ENCODE peak calls at places on chromosomes 11 and 22, in ten cellular contexts. One of them, this sample, is unnamed.
A peak's percentile ranks its signal among the peaks of the same experiment; 100 is the strongest.

GRCh38 chr22:43553451-43554258 is 141.8 kb downstream of the MPPED1 start:
- DNase-seq in RWPE2: no peak
- DNase-seq in mucosa of descending colon: no peak
- DNase-seq in pancreas: no peak
- DNase-seq in BJ: no peak
- DNase-seq in PC-3: no peak
- DNase-seq in astrocyte of the spinal cord: no peak
- DNase-seq in GM20000: no peak
- DNase-seq in heart right ventricle: no peak
- DNase-seq in H1: peak; percentile 33
- DNase-seq in this sample: no peak

GRCh38 chr11:72675221-72675620 is 999 bp upstream of the PDE2A start:
- DNase-seq in pancreas: no peak
- DNase-seq in mucosa of descending colon: no peak
- DNase-seq in heart right ventricle: no peak
- DNase-seq in BJ: no peak
- DNase-seq in PC-3: no peak
- DNase-seq in GM20000: no peak
- DNase-seq in astrocyte of the spinal cord: no peak
- DNase-seq in RWPE2: no peak
- DNase-seq in H1: no peak
- DNase-seq in this sample: no peak

GRCh38 chr11:117179048-117179999 is 781 bp downstream of the SIDT2 start:
- DNase-seq in RWPE2: peak; percentile 47
- DNase-seq in heart right ventricle: peak; percentile 53
- DNase-seq in GM20000: peak; percentile 57
- DNase-seq in pancreas: peak; percentile 46
- DNase-seq in astrocyte of the spinal cord: peak; percentile 49
- DNase-seq in PC-3: peak; percentile 25
- DNase-seq in H1: no peak
- DNase-seq in mucosa of descending colon: peak; percentile 62
- DNase-seq in BJ: no peak
- DNase-seq in this sample: peak; percentile 42

GRCh38 chr11:45486461-45486860 is 179.0 kb downstream of the CHST1 start:
- DNase-seq in H1: no peak
- DNase-seq in heart right ventricle: no peak
- DNase-seq in mucosa of descending colon: no peak
- DNase-seq in RWPE2: peak; percentile 9
- DNase-seq in BJ: no peak
- DNase-seq in PC-3: no peak
- DNase-seq in astrocyte of the spinal cord: no peak
- DNase-seq in GM20000: no peak
- DNase-seq in pancreas: no peak
- DNase-seq in this sample: no peak

GRCh38 chr11:104883342-104883741 is 14.9 kb downstream of the CASP12 start:
- DNase-seq in pancreas: no peak
- DNase-seq in H1: no peak
- DNase-seq in GM20000: no peak
- DNase-seq in heart right ventricle: no peak
- DNase-seq in RWPE2: no peak
- DNase-seq in mucosa of descending colon: no peak
- DNase-seq in astrocyte of the spinal cord: no peak
- DNase-seq in BJ: no peak
- DNase-seq in PC-3: no peak
- DNase-seq in this sample: no peak

GRCh38 chr22:32055069-32055468 is 12.0 kb downstream of the SLC5A1 start:
- DNase-seq in heart right ventricle: no peak
- DNase-seq in pancreas: no peak
- DNase-seq in BJ: no peak
- DNase-seq in astrocyte of the spinal cord: no peak
- DNase-seq in PC-3: no peak
- DNase-seq in mucosa of descending colon: no peak
- DNase-seq in RWPE2: no peak
- DNase-seq in H1: no peak
- DNase-seq in GM20000: no peak
- DNase-seq in this sample: no peak

GRCh38 chr22:41479671-41480396 is 10.9 kb downstream of the ACO2 start:
- DNase-seq in PC-3: no peak
- DNase-seq in mucosa of descending colon: no peak
- DNase-seq in GM20000: no peak
- DNase-seq in heart right ventricle: no peak
- DNase-seq in RWPE2: no peak
- DNase-seq in H1: peak; percentile 61
- DNase-seq in BJ: no peak
- DNase-seq in astrocyte of the spinal cord: peak; percentile 92
- DNase-seq in pancreas: no peak
- DNase-seq in this sample: no peak

GRCh38 chr11:111406091-111406490 is 27.0 kb upstream of the POU2AF1 start:
- DNase-seq in PC-3: no peak
- DNase-seq in heart right ventricle: no peak
- DNase-seq in H1: no peak
- DNase-seq in astrocyte of the spinal cord: no peak
- DNase-seq in GM20000: no peak
- DNase-seq in pancreas: no peak
- DNase-seq in BJ: no peak
- DNase-seq in mucosa of descending colon: no peak
- DNase-seq in RWPE2: no peak
- DNase-seq in this sample: no peak

GRCh38 chr11:128095459-128096096 is 491.8 kb downstream of the ETS1 start:
- DNase-seq in PC-3: peak; percentile 88
- DNase-seq in heart right ventricle: no peak
- DNase-seq in H1: no peak
- DNase-seq in astrocyte of the spinal cord: peak; percentile 88
- DNase-seq in mucosa of descending colon: no peak
- DNase-seq in GM20000: no peak
- DNase-seq in BJ: peak; percentile 44
- DNase-seq in RWPE2: no peak
- DNase-seq in pancreas: no peak
- DNase-seq in this sample: peak; percentile 20

GRCh38 chr22:47811971-47812370 is 1049.5 kb downstream of the TBC1D22A start:
- DNase-seq in PC-3: no peak
- DNase-seq in astrocyte of the spinal cord: no peak
- DNase-seq in heart right ventricle: no peak
- DNase-seq in mucosa of descending colon: no peak
- DNase-seq in BJ: no peak
- DNase-seq in RWPE2: no peak
- DNase-seq in GM20000: no peak
- DNase-seq in pancreas: no peak
- DNase-seq in H1: no peak
- DNase-seq in this sample: no peak

GRCh38 chr11:21142007-21142406 is 472.6 kb downstream of the NELL1 start:
- DNase-seq in RWPE2: no peak
- DNase-seq in astrocyte of the spinal cord: no peak
- DNase-seq in pancreas: no peak
- DNase-seq in H1: peak; percentile 56
- DNase-seq in mucosa of descending colon: peak; percentile 14
- DNase-seq in GM20000: no peak
- DNase-seq in BJ: no peak
- DNase-seq in heart right ventricle: no peak
- DNase-seq in PC-3: no peak
- DNase-seq in this sample: no peak

GRCh38 chr11:125404136-125404810 is 91.8 kb downstream of the FEZ1 start:
- DNase-seq in PC-3: no peak
- DNase-seq in H1: peak; percentile 68
- DNase-seq in heart right ventricle: no peak
- DNase-seq in GM20000: no peak
- DNase-seq in RWPE2: no peak
- DNase-seq in BJ: no peak
- DNase-seq in astrocyte of the spinal cord: no peak
- DNase-seq in mucosa of descending colon: no peak
- DNase-seq in pancreas: no peak
- DNase-seq in this sample: no peak

GRCh38 chr11:11989774-11990744 is 18.4 kb downstream of the DKK3 start:
- DNase-seq in H1: no peak
- DNase-seq in pancreas: no peak
- DNase-seq in astrocyte of the spinal cord: peak; percentile 41
- DNase-seq in GM20000: no peak
- DNase-seq in BJ: no peak
- DNase-seq in RWPE2: no peak
- DNase-seq in PC-3: no peak
- DNase-seq in mucosa of descending colon: no peak
- DNase-seq in heart right ventricle: no peak
- DNase-seq in this sample: no peak

DNA sequence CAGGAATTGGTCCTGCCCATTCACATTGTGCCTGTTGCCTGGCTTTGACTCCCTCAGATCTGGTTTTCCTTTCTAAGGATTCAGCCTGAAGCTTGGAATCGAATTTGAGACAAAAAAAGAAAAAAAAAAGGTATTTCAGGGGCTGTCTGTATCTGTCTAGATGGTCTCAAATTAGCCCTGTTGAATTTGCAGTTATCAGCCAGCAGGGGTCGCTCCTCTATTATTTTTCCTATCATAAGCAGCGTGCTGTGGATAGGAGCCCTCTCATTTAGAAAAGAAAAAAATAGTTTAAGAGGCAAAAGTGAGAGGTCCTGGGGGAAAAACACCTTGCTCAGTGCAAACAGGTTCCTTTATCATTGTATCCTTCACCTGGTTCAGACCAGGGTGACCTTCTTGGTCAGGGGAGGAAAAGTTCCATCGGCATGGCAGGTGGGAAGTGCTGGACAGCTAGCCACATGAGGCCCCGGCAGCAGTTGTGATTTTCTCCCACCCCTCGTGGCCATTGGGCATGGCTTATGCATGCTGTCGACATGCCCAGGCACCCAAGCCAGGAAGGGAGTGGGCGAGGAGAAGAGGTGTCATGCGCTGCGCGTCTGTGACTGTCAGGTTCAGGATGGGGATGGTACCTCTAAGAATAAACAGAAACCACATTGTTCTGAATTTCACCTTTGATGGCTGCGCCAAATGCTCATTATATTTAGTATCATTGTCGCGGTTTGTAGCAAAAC is 13.1 kb downstream of the OR5AK2 start:
- DNase-seq in astrocyte of the spinal cord: no peak
- DNase-seq in PC-3: peak; percentile 40
- DNase-seq in H1: no peak
- DNase-seq in GM20000: no peak
- DNase-seq in BJ: no peak
- DNase-seq in heart right ventricle: no peak
- DNase-seq in pancreas: no peak
- DNase-seq in mucosa of descending colon: no peak
- DNase-seq in RWPE2: no peak
- DNase-seq in this sample: no peak
- TF ChIP-seq CTCF in astrocyte of the spinal cord: peak; percentile 30
- TF ChIP-seq CTCF in PC-3: peak; percentile 84
- TF ChIP-seq CTCF in H1: no peak
- TF ChIP-seq CTCF in GM20000: no peak
- TF ChIP-seq CTCF in BJ: peak; percentile 48
- TF ChIP-seq CTCF in heart right ventricle: no peak
- TF ChIP-seq CTCF in pancreas: no peak
- TF ChIP-seq CTCF in mucosa of descending colon: no peak
- TF ChIP-seq CTCF in RWPE2: peak; percentile 10
- TF ChIP-seq CTCF in this sample: no peak

DNA sequence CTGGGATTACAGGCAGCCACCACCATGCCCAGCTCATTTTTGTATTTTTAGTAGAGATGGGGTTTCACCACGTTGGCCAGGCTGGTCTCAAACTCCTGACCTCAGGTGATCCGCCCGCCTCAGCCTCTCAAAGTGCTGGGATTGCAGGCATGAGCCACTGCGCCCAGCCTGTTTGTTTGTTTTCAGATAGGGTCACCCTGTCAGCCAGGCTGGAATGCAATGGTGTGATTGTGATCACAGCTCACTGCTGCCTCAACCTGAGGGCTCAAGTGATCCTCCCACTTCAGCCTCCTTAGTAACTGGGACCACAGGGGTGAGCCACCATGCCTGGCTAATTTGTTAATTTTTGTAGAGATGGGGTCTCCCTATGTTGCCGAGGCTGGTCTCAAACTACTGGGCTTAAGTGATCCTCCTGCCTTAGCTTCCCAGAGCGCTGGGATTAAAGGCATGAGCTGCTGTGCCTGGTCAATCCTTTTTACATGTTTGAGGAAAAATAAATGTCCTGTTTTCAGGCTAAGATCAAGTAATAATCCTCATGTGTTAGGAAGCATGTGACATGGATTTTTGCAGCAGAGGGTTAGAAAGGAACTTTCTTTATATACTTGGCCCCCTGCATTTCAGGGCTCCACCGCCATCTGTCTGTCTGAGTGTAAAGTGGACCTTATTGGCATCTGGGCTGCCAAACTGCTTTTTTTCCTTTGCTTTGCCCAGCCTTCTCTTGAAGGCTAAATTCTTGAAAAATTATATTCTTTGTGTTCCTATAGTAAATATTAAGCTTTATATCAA is 4.8 kb upstream of the SLC3A2 start:
- DNase-seq in pancreas: no peak
- DNase-seq in mucosa of descending colon: no peak
- DNase-seq in GM20000: no peak
- DNase-seq in PC-3: no peak
- DNase-seq in astrocyte of the spinal cord: no peak
- DNase-seq in heart right ventricle: no peak
- DNase-seq in BJ: no peak
- DNase-seq in H1: no peak
- DNase-seq in RWPE2: no peak
- DNase-seq in this sample: peak; percentile 43
- TF ChIP-seq CTCF in pancreas: no peak
- TF ChIP-seq CTCF in mucosa of descending colon: no peak
- TF ChIP-seq CTCF in GM20000: no peak
- TF ChIP-seq CTCF in PC-3: no peak
- TF ChIP-seq CTCF in astrocyte of the spinal cord: peak; percentile 1
- TF ChIP-seq CTCF in heart right ventricle: no peak
- TF ChIP-seq CTCF in BJ: no peak
- TF ChIP-seq CTCF in H1: no peak
- TF ChIP-seq CTCF in RWPE2: no peak
- TF ChIP-seq CTCF in this sample: no peak

DNA sequence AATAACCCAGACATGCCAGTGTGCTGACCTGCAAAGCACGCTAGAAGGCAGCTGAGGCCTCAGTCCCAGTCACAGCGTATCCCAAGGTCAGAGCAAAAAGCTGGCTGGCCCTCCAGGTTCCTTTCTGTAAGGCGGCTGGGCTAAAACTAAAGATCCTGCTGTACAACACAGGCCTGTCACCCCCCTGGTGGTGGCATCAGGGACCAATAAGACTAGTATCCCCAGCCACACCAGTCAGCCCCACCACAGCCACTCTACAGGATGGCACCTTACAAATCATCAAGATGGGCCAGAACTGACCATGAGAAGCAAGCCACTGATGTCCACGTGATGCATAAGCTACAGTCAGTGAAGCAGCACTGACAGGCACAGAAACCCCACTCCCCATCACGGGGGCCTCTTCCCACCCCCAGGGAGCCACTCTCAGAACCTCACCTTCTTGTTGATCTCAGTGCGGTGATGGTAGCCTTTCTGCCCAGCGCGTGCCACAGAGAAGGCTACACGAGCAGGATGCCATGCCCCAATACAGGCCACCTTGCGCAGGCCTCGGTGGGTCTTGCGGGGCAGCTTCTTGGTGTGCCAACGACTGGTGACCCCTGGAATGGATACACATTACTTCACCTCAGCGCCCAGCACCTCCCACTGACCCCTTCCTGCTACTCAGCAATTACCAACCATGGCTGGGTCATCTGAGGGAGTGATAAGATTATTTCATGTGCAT is 5.0 kb downstream of the RPL3 start:
- DNase-seq in astrocyte of the spinal cord: no peak
- DNase-seq in pancreas: no peak
- DNase-seq in heart right ventricle: no peak
- DNase-seq in BJ: no peak
- DNase-seq in GM20000: no peak
- DNase-seq in PC-3: no peak
- DNase-seq in H1: no peak
- DNase-seq in RWPE2: no peak
- DNase-seq in mucosa of descending colon: no peak
- DNase-seq in this sample: no peak
- TF ChIP-seq CTCF in astrocyte of the spinal cord: peak; percentile 5
- TF ChIP-seq CTCF in pancreas: no peak
- TF ChIP-seq CTCF in heart right ventricle: no peak
- TF ChIP-seq CTCF in BJ: peak; percentile 25
- TF ChIP-seq CTCF in GM20000: no peak
- TF ChIP-seq CTCF in PC-3: peak; percentile 17
- TF ChIP-seq CTCF in H1: no peak
- TF ChIP-seq CTCF in RWPE2: no peak
- TF ChIP-seq CTCF in mucosa of descending colon: no peak
- TF ChIP-seq CTCF in this sample: no peak

GRCh38 chr11:103537904-103538502 is 428.8 kb downstream of the DYNC2H1 start:
- DNase-seq in pancreas: no peak
- DNase-seq in mucosa of descending colon: peak; percentile 2
- DNase-seq in RWPE2: no peak
- DNase-seq in astrocyte of the spinal cord: peak; percentile 42
- DNase-seq in GM20000: no peak
- DNase-seq in PC-3: peak; percentile 80
- DNase-seq in H1: no peak
- DNase-seq in heart right ventricle: no peak
- DNase-seq in BJ: no peak
- DNase-seq in this sample: peak; percentile 6
- TF ChIP-seq CTCF in pancreas: no peak
- TF ChIP-seq CTCF in mucosa of descending colon: no peak
- TF ChIP-seq CTCF in RWPE2: peak; percentile 71
- TF ChIP-seq CTCF in astrocyte of the spinal cord: peak; percentile 64
- TF ChIP-seq CTCF in GM20000: no peak
- TF ChIP-seq CTCF in PC-3: peak; percentile 95
- TF ChIP-seq CTCF in H1: no peak
- TF ChIP-seq CTCF in heart right ventricle: peak; percentile 53
- TF ChIP-seq CTCF in BJ: peak; percentile 63
- TF ChIP-seq CTCF in this sample: no peak